ENCODE peak calls at places on chromosomes 11 and 22, in five cellular contexts. X is fibroblast of pulmonary artery; C is stimulated activated CD4-positive, alpha-beta T cell treated with anti-CD3 and anti-CD28 coated beads, Interleukin-2, amount 100 ng/mL, for 4 hours; G is naive thymus-derived CD8-positive, alpha-beta T cell; N is progenitor cell of endocrine pancreas. E is an unnamed sample.

GRCh38 chr11:121596195-121597145 is 143.7 kb upstream of the SORL1-AS1 start:
- DNase-seq in N (no peak), C (no peak), G (no peak), X (no peak), E (no peak)

GRCh38 chr11:20467458-20468185 is 80.1 kb downstream of the PRMT3 start:
- DNase-seq in C (no peak), G (no peak), N (no peak), X (no peak), E (no peak)

GRCh38 chr11:18285841-18286240 is 19.8 kb downstream of the SAA1 start:
- DNase-seq in G (no peak), N (no peak), X (no peak), C (no peak), E (no peak)

GRCh38 chr22:36194971-36195370 is 6.6 kb downstream of the APOL4 start:
- DNase-seq in C (peak), N (peak), X (peak), G (peak), E (peak)

GRCh38 chr11:88341852-88342251 is 4.3 kb upstream of the CTSC start:
- DNase-seq in N (no peak), C (no peak), X (no peak), G (no peak), E (no peak)

GRCh38 chr22:44329179-44329796 is 16.5 kb upstream of the SHISAL1 start:
- DNase-seq in G (no peak), X (no peak), N (no peak), C (no peak), E (no peak)

GRCh38 chr11:106585061-106585460 is 433.2 kb downstream of the GUCY1A2 start:
- DNase-seq in C (no peak), G (no peak), N (no peak), X (peak), E (no peak)

GRCh38 chr11:123601136-123601535 is 53.3 kb downstream of the SCN3B start:
- DNase-seq in C (no peak), G (no peak), N (no peak), X (peak), E (no peak)

GRCh38 chr11:117395476-117395875 is 67.8 kb downstream of the CEP164 start:
- DNase-seq in G (no peak), N (no peak), X (no peak), C (no peak), E (no peak)

GRCh38 chr22:37545703-37546435 is 14.4 kb upstream of the CDC42EP1 start:
- DNase-seq in N (peak), G (no peak), X (peak), C (no peak), E (no peak)

GRCh38 chr11:132451942-132452601 is 1080.2 kb downstream of the OPCML start:
- DNase-seq in N (no peak), G (no peak), X (no peak), C (no peak), E (no peak)

GRCh38 chr11:116931206-116931953 is 94.0 kb upstream of the APOA1 start:
- DNase-seq in C (no peak), X (peak), G (peak), N (no peak), E (peak)

GRCh38 chr11:21560466-21560975 is 632.4 kb upstream of the ANO5 start:
- DNase-seq in C (no peak), X (no peak), G (no peak), N (no peak), E (no peak)

GRCh38 chr11:119897576-119897975 is 168.6 kb upstream of the NECTIN1 start:
- DNase-seq in N (no peak), G (no peak), C (no peak), X (no peak), E (no peak)

GRCh38 chr11:19281041-19281440 is 40.3 kb upstream of the E2F8 start:
- DNase-seq in N (no peak), G (no peak), C (no peak), X (no peak), E (no peak)

GRCh38 chr22:37237371-37238268 is 6.4 kb downstream of the RAC2 start:
- DNase-seq in X (no peak), N (no peak), C (no peak), G (no peak), E (no peak)